ENCODE peak calls at places on chromosome 10, in ten cellular contexts. X is cardiac fibroblast, N is A549, J is fibroblast of pulmonary artery, T is foreskin fibroblast, O is adrenal gland, W is sigmoid colon, L is body of pancreas, E is pancreas, D is upper lobe of left lung. P is an unnamed sample.

GRCh38 chr10:34723746-34724145 is 91.3 kb downstream of the PARD3 start:
- DNase-seq in X (peak; percentile 85), N (no peak), J (peak; percentile 82), T (peak; percentile 81), O (peak; percentile 59), W (no peak), L (peak; percentile 74), E (peak; percentile 59), D (no peak), P (peak; percentile 78)

GRCh38 chr10:125159932-125160855 is at the start of gene CTBP2:
- DNase-seq in X (peak; percentile 50), N (peak; percentile 56), J (peak; percentile 60), T (peak; percentile 78), O (peak; percentile 59), W (peak; percentile 67), L (peak; percentile 64), E (peak; percentile 67), D (peak; percentile 92), P (peak; percentile 54)

GRCh38 chr10:79098596-79099015 is 29.8 kb downstream of the ZMIZ1 start:
- DNase-seq in X (no peak), N (no peak), J (no peak), T (peak; percentile 30), O (no peak), W (no peak), L (no peak), E (no peak), D (no peak), P (peak; percentile 43)

GRCh38 chr10:114489521-114490310 is 85.4 kb upstream of the AFAP1L2 start:
- DNase-seq in X (no peak), N (no peak), J (no peak), T (no peak), O (no peak), W (no peak), L (no peak), E (no peak), D (no peak), P (no peak)

GRCh38 chr10:103692421-103693069 is 162.8 kb downstream of the SH3PXD2A start:
- DNase-seq in X (no peak), N (no peak), J (no peak), T (no peak), O (no peak), W (no peak), L (no peak), E (no peak), D (peak; percentile 73), P (no peak)

GRCh38 chr10:13195016-13195415 is 33.7 kb downstream of the MCM10 start:
- DNase-seq in X (peak; percentile 15), N (no peak), J (no peak), T (peak; percentile 66), O (no peak), W (no peak), L (no peak), E (no peak), D (peak; percentile 27), P (no peak)

GRCh38 chr10:62224606-62225005 is 44.0 kb downstream of the RTKN2 start:
- DNase-seq in X (peak; percentile 40), N (no peak), J (peak; percentile 54), T (peak; percentile 73), O (no peak), W (no peak), L (no peak), E (no peak), D (no peak), P (peak; percentile 65)

GRCh38 chr10:71406878-71407277 is 10.2 kb downstream of the CDH23 start:
- DNase-seq in X (no peak), N (no peak), J (no peak), T (no peak), O (no peak), W (no peak), L (no peak), E (no peak), D (no peak), P (no peak)

GRCh38 chr10:71290806-71291205 is 28.3 kb upstream of the SLC29A3 start:
- DNase-seq in X (no peak), N (no peak), J (no peak), T (peak; percentile 26), O (no peak), W (no peak), L (no peak), E (no peak), D (no peak), P (no peak)

DNA sequence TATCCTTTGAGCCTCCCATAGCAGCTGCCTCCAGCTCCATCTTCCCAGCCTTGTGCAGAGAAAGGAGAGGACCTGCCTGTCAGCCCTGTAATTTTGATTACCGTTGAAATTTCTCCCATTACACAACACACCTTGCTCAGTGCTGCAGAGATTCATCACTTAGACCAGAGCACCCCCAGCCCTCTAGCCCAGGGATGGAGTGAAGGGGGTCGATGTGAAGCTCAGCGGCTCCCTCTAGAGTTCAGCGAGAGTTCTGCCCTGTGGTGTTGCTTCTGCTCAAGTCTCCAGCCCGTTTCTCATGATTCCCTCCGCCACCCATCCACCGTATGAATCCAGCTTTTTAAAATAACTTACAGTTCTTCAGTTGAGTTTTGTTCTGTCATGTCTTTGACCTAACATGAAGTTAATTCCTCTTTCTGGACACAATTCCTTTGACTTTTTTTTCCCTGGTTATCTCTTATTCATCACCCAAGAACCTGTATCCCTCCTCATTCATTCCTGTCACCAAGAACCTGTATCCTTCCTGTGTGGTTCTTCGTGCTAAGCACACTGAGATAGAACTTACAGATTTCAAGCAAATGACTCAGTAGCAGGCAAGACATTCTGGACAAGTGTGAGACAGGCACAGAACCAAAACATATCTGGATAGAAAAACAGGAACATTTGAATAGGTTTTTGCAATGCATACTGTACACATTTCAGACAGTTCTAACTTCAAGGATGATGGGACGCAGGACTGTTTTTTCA is 34.9 kb upstream of the ZNF32 start:
- DNase-seq in X (peak; percentile 38), N (no peak), J (peak; percentile 13), T (no peak), O (no peak), W (no peak), L (no peak), E (no peak), D (no peak), P (no peak)
- TF ChIP-seq CTCF in X (peak; percentile 47), N (no peak), J (peak; percentile 51), T (peak; percentile 44), O (peak; percentile 20), W (no peak), L (peak; percentile 46), E (peak; percentile 19), D (no peak), P (peak; percentile 52)

GRCh38 chr10:59179027-59179426 is 2.6 kb downstream of the PHYHIPL start:
- DNase-seq in X (no peak), N (no peak), J (no peak), T (no peak), O (no peak), W (no peak), L (no peak), E (no peak), D (no peak), P (no peak)

GRCh38 chr10:59175538-59176240 is 754 bp upstream of the PHYHIPL start:
- DNase-seq in X (no peak), N (peak; percentile 13), J (no peak), T (peak; percentile 4), O (peak; percentile 10), W (no peak), L (peak; percentile 39), E (no peak), D (no peak), P (no peak)

GRCh38 chr10:59176241-59177030 is at the start of gene PHYHIPL:
- DNase-seq in X (no peak), N (peak; percentile 4), J (no peak), T (peak; percentile 15), O (peak; percentile 34), W (peak; percentile 52), L (peak; percentile 69), E (peak; percentile 67), D (peak; percentile 69), P (no peak)

GRCh38 chr10:59177862-59178235 is 1.4 kb downstream of the PHYHIPL start:
- DNase-seq in X (no peak), N (no peak), J (no peak), T (no peak), O (no peak), W (no peak), L (no peak), E (no peak), D (no peak), P (no peak)

DNA sequence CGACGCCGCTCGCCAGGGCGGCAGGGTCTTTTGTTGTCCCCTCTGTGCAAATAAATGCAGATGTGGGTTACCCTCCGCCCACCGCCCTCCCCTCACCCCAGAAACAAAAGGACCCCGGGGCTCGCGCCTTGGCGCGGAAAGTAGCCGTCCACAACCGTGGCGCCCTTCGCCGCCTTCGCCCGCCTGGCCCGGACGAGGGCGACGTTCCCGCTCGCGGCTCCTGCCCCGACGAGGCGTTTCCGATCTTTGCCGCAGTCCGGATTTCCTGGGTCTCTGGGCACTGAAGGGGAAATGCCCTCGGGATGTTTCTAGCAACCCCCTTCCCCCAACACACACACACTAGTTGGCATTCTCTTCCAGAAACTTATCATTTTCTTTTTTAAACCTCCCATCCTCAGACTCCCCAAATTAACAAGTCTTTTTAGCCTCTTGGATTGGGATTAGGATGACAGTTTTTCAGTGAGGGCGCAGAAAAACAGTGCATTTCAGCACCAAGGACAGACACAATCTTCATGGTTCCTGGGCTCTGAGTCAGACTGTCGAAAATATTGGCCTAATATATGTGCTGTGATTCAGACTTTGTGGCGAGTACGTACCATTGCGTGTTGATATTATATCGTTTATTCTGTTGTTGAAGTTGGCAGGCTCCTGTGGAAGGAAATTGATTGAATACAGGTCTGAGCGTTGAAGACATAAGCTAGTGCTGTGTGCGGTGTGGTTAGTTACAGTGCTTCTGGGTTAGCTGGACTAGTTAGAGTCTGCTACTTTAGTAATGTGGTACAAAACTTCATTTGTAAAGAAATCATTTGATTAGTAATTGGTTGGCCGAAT is 803 bp downstream of the PHYHIPL start:
- DNase-seq in X (peak; percentile 91), N (peak; percentile 15), J (peak; percentile 83), T (peak; percentile 91), O (peak; percentile 66), W (no peak), L (peak; percentile 79), E (peak; percentile 68), D (no peak), P (peak; percentile 89)
- H3K4me3 ChIP-seq in X (no peak overlapping the region), N (peak overlapping the region; percentile 50), J (no peak overlapping the region), T (no peak overlapping the region), O (peak overlapping the region; percentile 67), W (peak overlapping the region; percentile 40), L (peak overlapping the region; percentile 62), E (peak overlapping the region; percentile 62), D (peak overlapping the region; percentile 33), P (no peak overlapping the region)

DNA sequence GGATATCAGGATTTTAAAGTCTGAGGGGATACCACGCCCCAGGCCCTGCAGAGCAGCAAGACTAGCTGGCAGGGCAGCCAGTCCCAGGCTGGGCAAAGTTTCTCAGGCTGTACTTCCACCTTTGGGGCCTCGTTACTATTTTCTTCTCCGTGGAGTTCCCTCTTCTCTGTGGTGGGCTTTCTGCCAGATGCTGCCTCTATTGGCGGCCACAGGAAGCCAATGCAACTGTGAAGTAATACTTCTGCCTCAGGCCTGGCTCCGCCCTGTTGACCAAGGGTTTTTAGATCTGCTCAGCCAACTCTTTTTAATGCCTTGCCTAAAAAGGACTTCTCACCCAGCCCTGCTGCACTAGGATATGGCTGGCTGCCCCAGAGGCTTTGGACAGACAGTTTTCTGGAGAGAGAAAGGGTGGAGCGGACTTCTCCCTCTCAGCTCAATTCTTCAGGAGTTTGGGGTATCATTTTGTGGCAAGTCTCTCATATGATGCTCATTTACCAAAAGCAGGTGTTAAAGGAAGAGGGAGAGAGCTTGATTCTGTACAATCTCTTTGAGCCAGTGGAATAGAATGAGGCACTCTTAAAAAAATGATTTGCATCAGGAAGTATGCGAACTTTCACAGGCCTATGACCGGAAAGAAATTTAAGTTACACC is 67.4 kb downstream of the HHEX start:
- DNase-seq in X (peak; percentile 87), N (peak; percentile 46), J (peak; percentile 95), T (peak; percentile 81), O (peak; percentile 79), W (peak; percentile 97), L (peak; percentile 79), E (peak; percentile 30), D (no peak), P (peak; percentile 71)
- TF ChIP-seq CTCF in X (peak; percentile 31), N (no peak), J (peak; percentile 25), T (no peak), O (no peak), W (no peak), L (no peak), E (no peak), D (peak; percentile 39), P (no peak)

GRCh38 chr10:133401500-133401899 is 7.5 kb downstream of the MTG1 start:
- DNase-seq in X (no peak), N (no peak), J (no peak), T (no peak), O (no peak), W (peak; percentile 58), L (no peak), E (peak; percentile 4), D (peak; percentile 58), P (no peak)
- H3K4me3 ChIP-seq in X (no peak overlapping the region), N (no peak overlapping the region), J (no peak overlapping the region), T (no peak overlapping the region), O (no peak overlapping the region), W (no peak overlapping the region), L (no peak overlapping the region), E (no peak overlapping the region), D (no peak overlapping the region), P (no peak overlapping the region)